ENCODE peak calls at places on chromosomes 11 and 22, in six cellular contexts. One of them, this sample, is unnamed.

GRCh38 chr22:31944700-31945477 is 554 bp downstream of the YWHAH start:
- DNase-seq in breast epithelium: peak
- DNase-seq in K562: peak
- DNase-seq in stomach: peak
- DNase-seq in GM23338: peak
- DNase-seq in HCT116: no peak
- DNase-seq in this sample: peak

GRCh38 chr11:78784321-78785061 is 209.8 kb upstream of the NARS2 start:
- DNase-seq in K562: no peak
- DNase-seq in GM23338: no peak
- DNase-seq in breast epithelium: no peak
- DNase-seq in stomach: no peak
- DNase-seq in HCT116: no peak
- DNase-seq in this sample: no peak

GRCh38 chr22:19664406-19664805 is 49.9 kb upstream of the SEPTIN5 start:
- DNase-seq in HCT116: no peak
- DNase-seq in stomach: no peak
- DNase-seq in K562: no peak
- DNase-seq in GM23338: no peak
- DNase-seq in breast epithelium: no peak
- DNase-seq in this sample: no peak

GRCh38 chr11:6362185-6362867 is 27.9 kb upstream of the SMPD1 start:
- DNase-seq in breast epithelium: no peak
- DNase-seq in K562: no peak
- DNase-seq in stomach: peak
- DNase-seq in GM23338: no peak
- DNase-seq in HCT116: no peak
- DNase-seq in this sample: no peak

GRCh38 chr11:41377709-41378394 is 81.6 kb downstream of the LRRC4C start:
- DNase-seq in breast epithelium: no peak
- DNase-seq in stomach: no peak
- DNase-seq in GM23338: no peak
- DNase-seq in HCT116: no peak
- DNase-seq in K562: no peak
- DNase-seq in this sample: no peak

GRCh38 chr11:95084509-95084908 is 5.1 kb upstream of the ENDOD1 start:
- DNase-seq in GM23338: no peak
- DNase-seq in breast epithelium: no peak
- DNase-seq in HCT116: no peak
- DNase-seq in stomach: no peak
- DNase-seq in K562: no peak
- DNase-seq in this sample: no peak

GRCh38 chr11:65925397-65925796 is 6.2 kb downstream of the DRAP1 start:
- DNase-seq in GM23338: no peak
- DNase-seq in HCT116: no peak
- DNase-seq in breast epithelium: no peak
- DNase-seq in stomach: no peak
- DNase-seq in K562: no peak
- DNase-seq in this sample: no peak

GRCh38 chr22:20061481-20061861 is 18.6 kb upstream of the DGCR8 start:
- DNase-seq in GM23338: no peak
- DNase-seq in stomach: no peak
- DNase-seq in breast epithelium: no peak
- DNase-seq in HCT116: no peak
- DNase-seq in K562: no peak
- DNase-seq in this sample: no peak

GRCh38 chr22:25182131-25183110 is 17.2 kb upstream of the CRYBB3 start:
- DNase-seq in stomach: no peak
- DNase-seq in GM23338: no peak
- DNase-seq in breast epithelium: no peak
- DNase-seq in K562: no peak
- DNase-seq in HCT116: no peak
- DNase-seq in this sample: no peak

GRCh38 chr11:93487032-93487483 is 56.1 kb downstream of the SMCO4 start:
- DNase-seq in GM23338: no peak
- DNase-seq in stomach: no peak
- DNase-seq in breast epithelium: no peak
- DNase-seq in K562: peak
- DNase-seq in HCT116: no peak
- DNase-seq in this sample: no peak

GRCh38 chr11:107176148-107177105 is 158.2 kb upstream of the GUCY1A2 start:
- DNase-seq in K562: no peak
- DNase-seq in HCT116: no peak
- DNase-seq in stomach: no peak
- DNase-seq in breast epithelium: no peak
- DNase-seq in GM23338: no peak
- DNase-seq in this sample: no peak

GRCh38 chr22:45240137-45240809 is 421 bp downstream of the KIAA0930 start:
- DNase-seq in stomach: no peak
- DNase-seq in GM23338: peak
- DNase-seq in HCT116: no peak
- DNase-seq in breast epithelium: no peak
- DNase-seq in K562: peak
- DNase-seq in this sample: peak

GRCh38 chr22:44026066-44026629 is 2.0 kb downstream of the PARVB start:
- DNase-seq in GM23338: no peak
- DNase-seq in K562: no peak
- DNase-seq in HCT116: no peak
- DNase-seq in stomach: no peak
- DNase-seq in breast epithelium: no peak
- DNase-seq in this sample: no peak

GRCh38 chr22:38243007-38243775 is 29.6 kb downstream of the TMEM184B start:
- DNase-seq in stomach: peak
- DNase-seq in breast epithelium: no peak
- DNase-seq in HCT116: no peak
- DNase-seq in K562: no peak
- DNase-seq in GM23338: no peak
- DNase-seq in this sample: peak

GRCh38 chr11:73290536-73290935 is 17.5 kb upstream of the ARHGEF17 start:
- DNase-seq in K562: no peak
- DNase-seq in GM23338: no peak
- DNase-seq in HCT116: no peak
- DNase-seq in stomach: no peak
- DNase-seq in breast epithelium: no peak
- DNase-seq in this sample: no peak

GRCh38 chr11:134118016-134118415 is 49.1 kb downstream of the JAM3 start:
- DNase-seq in breast epithelium: no peak
- DNase-seq in stomach: no peak
- DNase-seq in K562: no peak
- DNase-seq in HCT116: no peak
- DNase-seq in GM23338: no peak
- DNase-seq in this sample: no peak

GRCh38 chr11:57368106-57368826 is 12.7 kb downstream of the PRG3 start:
- DNase-seq in stomach: no peak
- DNase-seq in breast epithelium: no peak
- DNase-seq in HCT116: no peak
- DNase-seq in GM23338: no peak
- DNase-seq in K562: no peak
- DNase-seq in this sample: no peak

GRCh38 chr22:38982008-38982927 is at the start of gene APOBEC3B:
- DNase-seq in breast epithelium: no peak
- DNase-seq in K562: peak
- DNase-seq in HCT116: peak
- DNase-seq in GM23338: peak
- DNase-seq in stomach: peak
- DNase-seq in this sample: peak

GRCh38 chr11:46597609-46598219 is 3.9 kb upstream of the AMBRA1 start:
- DNase-seq in GM23338: no peak
- DNase-seq in HCT116: no peak
- DNase-seq in stomach: no peak
- DNase-seq in K562: peak
- DNase-seq in breast epithelium: no peak
- DNase-seq in this sample: no peak

GRCh38 chr11:73320786-73321325 is 12.8 kb downstream of the ARHGEF17 start:
- DNase-seq in HCT116: no peak
- DNase-seq in stomach: no peak
- DNase-seq in breast epithelium: no peak
- DNase-seq in K562: no peak
- DNase-seq in GM23338: no peak
- DNase-seq in this sample: no peak

GRCh38 chr22:36323855-36324331 is 63.9 kb downstream of the MYH9 start:
- DNase-seq in stomach: no peak
- DNase-seq in GM23338: no peak
- DNase-seq in K562: no peak
- DNase-seq in breast epithelium: no peak
- DNase-seq in HCT116: no peak
- DNase-seq in this sample: no peak

GRCh38 chr11:8258289-8258688 is 5.4 kb downstream of the LMO1 start:
- DNase-seq in breast epithelium: no peak
- DNase-seq in HCT116: no peak
- DNase-seq in K562: no peak
- DNase-seq in stomach: peak
- DNase-seq in GM23338: no peak
- DNase-seq in this sample: no peak

GRCh38 chr22:23401111-23401909 is 178.8 kb downstream of the IGLL1 start:
- DNase-seq in K562: peak
- DNase-seq in GM23338: no peak
- DNase-seq in stomach: no peak
- DNase-seq in breast epithelium: peak
- DNase-seq in HCT116: no peak
- DNase-seq in this sample: no peak

GRCh38 chr11:73838443-73839122 is 38.1 kb downstream of the COA4 start:
- DNase-seq in GM23338: peak
- DNase-seq in K562: no peak
- DNase-seq in breast epithelium: no peak
- DNase-seq in HCT116: no peak
- DNase-seq in stomach: no peak
- DNase-seq in this sample: no peak

GRCh38 chr22:46007003-46007847 is 30.3 kb upstream of the WNT7B start:
- DNase-seq in HCT116: peak
- DNase-seq in stomach: peak
- DNase-seq in GM23338: no peak
- DNase-seq in breast epithelium: peak
- DNase-seq in K562: no peak
- DNase-seq in this sample: peak

GRCh38 chr11:2797181-2797711 is 88.3 kb downstream of the CDKN1C start:
- DNase-seq in GM23338: no peak
- DNase-seq in K562: no peak
- DNase-seq in breast epithelium: no peak
- DNase-seq in HCT116: no peak
- DNase-seq in stomach: peak
- DNase-seq in this sample: peak

GRCh38 chr22:37533995-37534394 is 14.8 kb upstream of the CARD10 start:
- DNase-seq in K562: no peak
- DNase-seq in HCT116: peak
- DNase-seq in breast epithelium: no peak
- DNase-seq in GM23338: no peak
- DNase-seq in stomach: no peak
- DNase-seq in this sample: no peak

GRCh38 chr11:64643927-64644326 is 52.9 kb downstream of the SLC22A12 start:
- DNase-seq in stomach: no peak
- DNase-seq in HCT116: no peak
- DNase-seq in GM23338: no peak
- DNase-seq in breast epithelium: no peak
- DNase-seq in K562: no peak
- DNase-seq in this sample: no peak

GRCh38 chr11:73001615-73002014 is 140.5 kb downstream of the FCHSD2 start:
- DNase-seq in GM23338: no peak
- DNase-seq in breast epithelium: no peak
- DNase-seq in stomach: no peak
- DNase-seq in K562: no peak
- DNase-seq in HCT116: no peak
- DNase-seq in this sample: no peak

GRCh38 chr11:94737171-94737611 is 31.0 kb upstream of the AMOTL1 start:
- DNase-seq in GM23338: no peak
- DNase-seq in breast epithelium: no peak
- DNase-seq in K562: no peak
- DNase-seq in stomach: no peak
- DNase-seq in HCT116: no peak
- DNase-seq in this sample: no peak

DNA sequence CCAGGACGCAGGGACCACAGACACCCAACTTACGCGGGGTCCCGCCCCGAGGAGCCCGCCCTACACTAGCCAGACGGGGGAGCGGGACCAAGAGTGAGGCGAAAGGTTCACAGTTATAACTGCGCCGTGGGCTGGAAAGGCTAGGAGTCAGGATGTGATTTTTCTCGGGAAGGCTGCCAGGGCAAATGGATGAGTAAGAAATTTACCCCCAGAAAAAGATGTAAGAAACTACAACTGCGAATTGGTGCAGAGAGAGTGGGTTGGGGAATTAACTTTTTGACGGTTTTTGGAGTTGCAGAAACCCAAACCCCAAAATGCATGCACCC is 1.3 kb downstream of the TSPAN18 start:
- DNase-seq in stomach: no peak
- DNase-seq in HCT116: no peak
- DNase-seq in breast epithelium: no peak
- DNase-seq in K562: no peak
- DNase-seq in GM23338: no peak
- DNase-seq in this sample: no peak
- TF ChIP-seq CTCF in stomach: no peak
- TF ChIP-seq CTCF in HCT116: no peak
- TF ChIP-seq CTCF in breast epithelium: no peak
- TF ChIP-seq CTCF in K562: no peak
- TF ChIP-seq CTCF in GM23338: no peak
- TF ChIP-seq CTCF in this sample: peak

GRCh38 chr11:19846654-19847330 is 134.2 kb downstream of the NAV2 start:
- DNase-seq in GM23338: peak
- DNase-seq in HCT116: no peak
- DNase-seq in stomach: no peak
- DNase-seq in K562: no peak
- DNase-seq in breast epithelium: no peak
- DNase-seq in this sample: no peak
- TF ChIP-seq POLR2AphosphoS5 in GM23338: no peak
- TF ChIP-seq POLR2AphosphoS5 in HCT116: no peak
- TF ChIP-seq POLR2AphosphoS5 in stomach: no peak
- TF ChIP-seq POLR2AphosphoS5 in K562: no peak
- TF ChIP-seq POLR2AphosphoS5 in breast epithelium: no peak
- TF ChIP-seq POLR2AphosphoS5 in this sample: no peak

DNA sequence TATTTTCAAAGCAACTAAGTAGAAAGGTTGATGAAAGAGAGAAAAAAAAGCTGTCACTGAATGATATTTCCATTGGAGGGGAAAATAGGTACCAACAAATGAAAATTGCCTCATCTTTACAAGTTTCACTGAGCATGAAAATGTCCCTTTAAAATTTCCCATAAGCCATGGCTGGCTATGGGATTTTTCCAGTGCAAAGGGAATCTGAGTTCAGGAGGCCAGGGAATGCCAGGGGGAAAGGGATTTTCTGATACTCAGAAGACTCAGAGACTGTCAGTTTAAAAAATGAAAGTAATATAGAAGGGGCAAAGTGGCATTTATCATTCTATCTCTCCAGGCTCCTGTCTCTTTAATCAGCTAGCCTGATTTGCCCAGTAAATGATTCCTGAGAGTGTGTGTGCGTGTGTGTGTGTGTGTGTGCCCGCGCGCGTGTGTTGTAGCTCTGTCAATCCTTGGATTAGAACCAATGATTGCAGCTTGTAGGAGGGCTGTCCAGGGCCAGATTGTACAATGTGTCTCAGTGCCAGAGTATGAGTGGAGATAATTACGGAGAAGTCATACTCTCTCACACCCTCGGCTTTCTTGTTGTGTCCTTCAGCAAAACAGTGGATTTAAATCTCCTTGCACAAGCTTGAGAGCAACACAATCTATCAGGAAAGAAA is at the start of gene NTM:
- DNase-seq in K562: no peak
- DNase-seq in GM23338: peak
- DNase-seq in breast epithelium: no peak
- DNase-seq in stomach: peak
- DNase-seq in HCT116: no peak
- DNase-seq in this sample: peak
- H3K4me3 ChIP-seq in K562: no peak
- H3K4me3 ChIP-seq in GM23338: no peak
- H3K4me3 ChIP-seq in breast epithelium: peak
- H3K4me3 ChIP-seq in stomach: peak
- H3K4me3 ChIP-seq in HCT116: no peak
- H3K4me3 ChIP-seq in this sample: no peak

GRCh38 chr11:68632802-68633201 is 51.5 kb upstream of the GAL start:
- DNase-seq in HCT116: peak
- DNase-seq in stomach: peak
- DNase-seq in K562: peak
- DNase-seq in breast epithelium: no peak
- DNase-seq in GM23338: peak
- DNase-seq in this sample: peak
- TF ChIP-seq CTCF in HCT116: peak
- TF ChIP-seq CTCF in stomach: no peak
- TF ChIP-seq CTCF in K562: peak
- TF ChIP-seq CTCF in breast epithelium: peak
- TF ChIP-seq CTCF in GM23338: peak
- TF ChIP-seq CTCF in this sample: peak

This sample was measured in transverse colon.